ENCODE peak calls at places on chromosomes 3 and 15, in five cellular contexts. W is lower leg skin, T is NB4, Z is A549, Q is AG04450. F is an unnamed sample.

GRCh38 chr3:187186801-187187421 is 10.4 kb upstream of the RTP1 start:
- DNase-seq in W (no peak), T (no peak), Z (peak), Q (peak), F (peak)

GRCh38 chr3:40877651-40878463 is 321.4 kb upstream of the CTNNB1 start:
- DNase-seq in W (peak), T (no peak), Z (no peak), Q (no peak), F (no peak)

GRCh38 chr3:12483364-12483763 is 916 bp upstream of the TSEN2 start:
- DNase-seq in W (no peak), T (no peak), Z (no peak), Q (no peak), F (no peak)

GRCh38 chr15:100721758-100722550 is 119.6 kb downstream of the ASB7 start:
- DNase-seq in W (peak), T (peak), Z (peak), Q (peak), F (peak)

GRCh38 chr3:114336122-114336697 is 42.4 kb downstream of the TIGIT start:
- DNase-seq in W (no peak), T (no peak), Z (no peak), Q (no peak), F (no peak)

GRCh38 chr15:63595066-63595465 is 2.1 kb upstream of the FBXL22 start:
- DNase-seq in W (no peak), T (no peak), Z (no peak), Q (no peak), F (no peak)

GRCh38 chr15:84818221-84819131 is 1.3 kb downstream of the ALPK3 start:
- DNase-seq in W (no peak), T (no peak), Z (peak), Q (no peak), F (no peak)

GRCh38 chr15:60899322-60899966 is 329.7 kb downstream of the RORA start:
- DNase-seq in W (no peak), T (no peak), Z (no peak), Q (no peak), F (no peak)

GRCh38 chr15:96355561-96356129 is 25.1 kb downstream of the NR2F2 start:
- DNase-seq in W (no peak), T (no peak), Z (no peak), Q (no peak), F (no peak)

GRCh38 chr3:195282982-195283381 is 12.0 kb upstream of the XXYLT1 start:
- DNase-seq in W (no peak), T (no peak), Z (no peak), Q (no peak), F (no peak)

GRCh38 chr3:54871867-54872266 is 56.0 kb downstream of the LRTM1 start:
- DNase-seq in W (no peak), T (no peak), Z (no peak), Q (no peak), F (no peak)

GRCh38 chr3:54873059-54873695 is 54.7 kb downstream of the LRTM1 start:
- DNase-seq in W (no peak), T (no peak), Z (peak), Q (no peak), F (no peak)

GRCh38 chr3:54866221-54866620 is 61.6 kb downstream of the LRTM1 start:
- DNase-seq in W (no peak), T (peak), Z (no peak), Q (no peak), F (no peak)

GRCh38 chr3:54874816-54875556 is 52.9 kb downstream of the LRTM1 start:
- DNase-seq in W (no peak), T (no peak), Z (no peak), Q (no peak), F (no peak)

DNA sequence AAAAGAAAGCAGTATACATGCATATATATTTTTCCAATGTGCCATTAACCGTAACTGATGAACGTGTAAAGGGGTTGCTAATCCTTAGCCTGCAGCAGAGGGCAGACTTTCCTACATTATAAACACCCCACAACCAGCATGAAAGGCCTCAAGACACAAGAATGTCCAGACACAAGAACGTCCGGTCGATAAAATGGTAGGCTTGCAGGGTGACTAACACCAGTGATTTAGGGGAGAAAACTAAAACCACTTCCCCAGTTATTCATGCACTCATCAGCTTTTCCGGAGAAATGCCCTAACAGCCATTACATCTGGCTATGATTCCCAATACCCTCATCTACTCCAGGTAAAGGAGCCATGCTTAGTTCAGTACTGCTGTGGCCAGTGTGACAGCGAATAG is 57.4 kb downstream of the LRTM1 start:
- DNase-seq in W (no peak), T (peak), Z (peak), Q (peak), F (peak)
- TF ChIP-seq CTCF in W (no peak), T (peak), Z (peak), Q (peak), F (peak)

DNA sequence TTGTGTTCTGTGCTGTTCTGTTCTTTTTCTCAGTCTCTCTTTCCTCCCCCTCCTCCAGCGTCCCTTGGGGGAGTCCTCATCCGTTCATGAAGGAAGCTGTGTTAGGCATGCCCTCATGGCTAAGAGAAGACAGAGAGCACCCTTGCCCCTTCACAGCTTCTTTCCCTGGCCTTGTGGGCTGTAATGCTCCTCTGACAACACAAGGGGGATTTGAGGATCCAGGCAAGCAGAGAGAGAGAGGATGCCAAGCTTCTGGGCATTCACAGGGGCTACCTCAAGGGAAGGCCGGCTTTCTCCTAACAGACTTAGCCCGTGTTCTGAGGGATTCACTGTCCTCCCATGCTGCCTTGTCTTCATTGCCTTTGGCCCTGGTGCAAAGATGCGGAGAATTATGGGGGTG is 389.5 kb downstream of the LRTM1 start:
- DNase-seq in W (no peak), T (peak), Z (peak), Q (no peak), F (no peak)
- TF ChIP-seq CTCF in W (no peak), T (no peak), Z (no peak), Q (no peak), F (peak)

GRCh38 chr15:31390029-31390428 is 63.4 kb downstream of the KLF13 start:
- DNase-seq in W (peak), T (no peak), Z (no peak), Q (no peak), F (no peak)

GRCh38 chr15:31392761-31393401 is 66.2 kb downstream of the KLF13 start:
- DNase-seq in W (no peak), T (peak), Z (no peak), Q (no peak), F (no peak)

GRCh38 chr15:31391687-31392671 is 65.3 kb downstream of the KLF13 start:
- DNase-seq in W (peak), T (peak), Z (peak), Q (peak), F (peak)

GRCh38 chr15:31389576-31389975 is 62.9 kb downstream of the KLF13 start:
- DNase-seq in W (peak), T (no peak), Z (no peak), Q (no peak), F (no peak)

GRCh38 chr15:31390777-31391486 is 64.3 kb downstream of the KLF13 start:
- DNase-seq in W (peak), T (no peak), Z (no peak), Q (no peak), F (no peak)
- TF ChIP-seq CTCF in W (no peak), T (no peak), Z (no peak), Q (no peak), F (no peak)

GRCh38 chr15:98083203-98083910 is 122.9 kb downstream of the ARRDC4 start:
- DNase-seq in W (no peak), T (no peak), Z (no peak), Q (no peak), F (no peak)
- TF ChIP-seq CTCF in W (no peak), T (no peak), Z (no peak), Q (no peak), F (no peak)

DNA sequence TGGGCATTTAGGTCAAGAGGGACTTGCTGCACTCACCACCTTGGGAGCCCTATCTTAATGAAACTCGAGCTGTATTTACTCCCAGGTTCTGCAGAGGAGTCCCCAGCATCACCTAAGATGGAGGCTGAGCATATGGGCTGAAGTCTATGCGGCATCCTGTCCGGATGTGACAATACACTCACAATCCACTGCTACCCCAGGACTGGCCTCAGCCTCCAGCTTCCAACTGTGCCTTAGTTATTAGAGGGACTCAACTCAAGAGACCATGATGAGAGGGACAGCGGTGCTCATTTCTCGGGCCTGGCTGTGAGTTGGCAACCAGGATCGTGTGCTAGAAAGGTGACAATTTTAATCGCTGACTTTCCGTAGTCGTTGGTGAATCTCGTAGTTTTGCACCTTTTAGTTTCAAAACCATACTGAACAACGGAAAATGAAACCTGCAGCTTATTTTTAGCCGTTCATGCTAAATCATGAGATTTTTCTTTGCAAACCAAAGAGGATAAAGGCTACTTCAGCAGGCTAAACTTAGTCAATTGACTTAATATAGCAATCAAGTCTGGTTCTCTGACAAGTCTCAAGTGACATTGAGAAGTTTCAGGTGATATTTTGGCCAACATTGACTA is 11.1 kb downstream of the ZBTB38 start:
- DNase-seq in W (no peak), T (no peak), Z (no peak), Q (no peak), F (no peak)
- TF ChIP-seq CTCF in W (no peak), T (no peak), Z (no peak), Q (no peak), F (no peak)

GRCh38 chr15:65839354-65839901 is 29.9 kb upstream of the RAB11A start:
- DNase-seq in W (no peak), T (peak), Z (no peak), Q (no peak), F (no peak)

GRCh38 chr15:65834603-65835282 is 34.5 kb upstream of the RAB11A start:
- DNase-seq in W (no peak), T (no peak), Z (no peak), Q (no peak), F (no peak)

GRCh38 chr15:65837301-65838283 is 31.7 kb upstream of the RAB11A start:
- DNase-seq in W (no peak), T (peak), Z (no peak), Q (no peak), F (no peak)

GRCh38 chr15:65835452-65835851 is 33.8 kb upstream of the RAB11A start:
- DNase-seq in W (no peak), T (no peak), Z (no peak), Q (no peak), F (no peak)

DNA sequence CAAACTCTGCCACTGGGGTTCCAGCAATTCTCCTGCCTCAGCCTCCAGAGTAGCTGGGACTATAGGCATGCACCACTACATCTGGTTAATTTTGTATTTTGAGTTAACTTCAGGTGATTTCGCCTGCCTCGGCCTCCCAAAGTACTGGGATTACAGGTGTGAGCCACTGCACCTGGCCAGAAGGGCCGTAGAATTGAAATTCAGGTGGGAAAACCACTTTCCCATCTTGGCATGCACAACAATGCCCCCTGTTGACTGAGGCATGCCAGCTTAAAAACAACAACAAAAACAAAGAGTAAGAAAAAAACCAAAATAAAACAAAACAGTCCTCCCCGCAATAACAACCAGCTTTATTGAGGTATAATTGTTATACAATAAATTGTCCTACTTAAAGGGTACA is 32.6 kb upstream of the RAB11A start:
- DNase-seq in W (no peak), T (no peak), Z (no peak), Q (no peak), F (no peak)
- TF ChIP-seq CTCF in W (no peak), T (peak), Z (peak), Q (no peak), F (no peak)

GRCh38 chr3:142180761-142181362 is 31.5 kb upstream of the TFDP2 start:
- DNase-seq in W (no peak), T (peak), Z (peak), Q (no peak), F (peak)
- TF ChIP-seq CTCF in W (no peak), T (peak), Z (peak), Q (peak), F (peak)

GRCh38 chr3:120214161-120214560 is 70.9 kb downstream of the GPR156 start:
- DNase-seq in W (no peak), T (no peak), Z (no peak), Q (no peak), F (no peak)
- TF ChIP-seq CTCF in W (no peak), T (no peak), Z (no peak), Q (no peak), F (no peak)

GRCh38 chr3:184693011-184693975 is 18.6 kb downstream of the MAGEF1 start:
- DNase-seq in W (no peak), T (no peak), Z (no peak), Q (no peak), F (no peak)
- TF ChIP-seq CTCF in W (no peak), T (no peak), Z (no peak), Q (peak), F (no peak)